ENCODE peak calls at places on chromosomes 6 and 20, in four cellular contexts. U, E, V and G are unnamed samples.

GRCh38 chr6:93721386-93722048 is 302.2 kb upstream of the EPHA7 start:
- DNase-seq in E (no peak), U (no peak), V (no peak), G (no peak)

GRCh38 chr6:30480536-30481156 is 8.7 kb upstream of the HLA-E start:
- DNase-seq in V (peak; percentile 87), U (no peak), E (no peak), G (no peak)

GRCh38 chr6:166382500-166382932 is 224 bp downstream of the MPC1 start:
- DNase-seq in U (no peak), V (no peak), E (no peak), G (no peak)

GRCh38 chr20:3612795-3613560 is 50.2 kb downstream of the GFRA4 start:
- DNase-seq in V (no peak), E (no peak), U (no peak), G (no peak)

GRCh38 chr6:134358320-134358719 is 40.4 kb upstream of the SGK1 start:
- DNase-seq in E (no peak), V (peak; percentile 30), U (no peak), G (no peak)

GRCh38 chr20:25459111-25459830 is 51.8 kb downstream of the GINS1 start:
- DNase-seq in V (no peak), E (no peak), U (no peak), G (no peak)

GRCh38 chr6:78995346-78995745 is 82.7 kb downstream of the PHIP start:
- DNase-seq in U (no peak), V (no peak), E (no peak), G (no peak)

GRCh38 chr20:38387953-38388352 is 41.7 kb downstream of the LBP start:
- DNase-seq in E (no peak), U (no peak), V (no peak), G (no peak)

GRCh38 chr20:14790771-14791517 is 453.5 kb upstream of the FLRT3 start:
- DNase-seq in U (no peak), V (no peak), E (no peak), G (no peak)

GRCh38 chr6:147201885-147202515 is 2.2 kb upstream of the STXBP5 start:
- DNase-seq in U (peak; percentile 34), E (no peak), V (peak; percentile 81), G (no peak)

GRCh38 chr20:17343631-17344447 is 117.0 kb downstream of the PCSK2 start:
- DNase-seq in U (no peak), E (no peak), V (no peak), G (no peak)